ENCODE peak calls at places on chromosomes 6 and 20, in five cellular contexts. N is ovary; C is IMR-90; Y is CD8-positive, alpha-beta memory T cell; W is trophoblast cell. T is an unnamed sample. For H3K9me3, the result is how much of the 10 kb centered on the place peaks cover.

GRCh38 chr20:50844430-50845100 is 49.7 kb downstream of the BCAS4 start:
- DNase-seq in W (no peak), N (no peak), C (peak), Y (no peak), T (no peak)

GRCh38 chr6:30857537-30857936 is 26.8 kb upstream of the DDR1 start:
- DNase-seq in N (no peak), C (no peak), Y (no peak), W (peak), T (no peak)

GRCh38 chr20:31505903-31506302 is 8.3 kb upstream of the HM13 start:
- DNase-seq in N (no peak), C (no peak), Y (no peak), W (peak), T (no peak)

GRCh38 chr6:137283940-137284910 is 65.0 kb upstream of the IFNGR1 start:
- DNase-seq in C (peak), Y (no peak), W (no peak), N (no peak), T (no peak)

GRCh38 chr6:2447318-2447717 is 201.9 kb upstream of the GMDS start:
- DNase-seq in Y (no peak), W (no peak), N (no peak), C (no peak), T (no peak)

GRCh38 chr20:6892729-6893128 is 125.2 kb downstream of the BMP2 start:
- DNase-seq in C (no peak), W (no peak), Y (no peak), N (no peak), T (no peak)

GRCh38 chr6:36298037-36298436 is 28.2 kb downstream of the PNPLA1 start:
- DNase-seq in W (no peak), N (no peak), Y (no peak), C (no peak), T (no peak)

GRCh38 chr6:10479939-10480700 is 41.0 kb upstream of the GCNT2 start:
- DNase-seq in N (no peak), Y (no peak), C (no peak), W (no peak), T (no peak)

GRCh38 chr20:19121463-19121862 is 91.0 kb upstream of the SLC24A3 start:
- DNase-seq in C (no peak), W (peak), Y (no peak), N (no peak), T (no peak)

GRCh38 chr6:84801250-84801649 is 36.9 kb upstream of the TBX18 start:
- DNase-seq in C (no peak), W (no peak), N (no peak), Y (no peak), T (no peak)

GRCh38 chr20:8443464-8444072 is 311.5 kb downstream of the PLCB1 start:
- DNase-seq in N (no peak), C (no peak), Y (no peak), W (no peak), T (no peak)

DNA sequence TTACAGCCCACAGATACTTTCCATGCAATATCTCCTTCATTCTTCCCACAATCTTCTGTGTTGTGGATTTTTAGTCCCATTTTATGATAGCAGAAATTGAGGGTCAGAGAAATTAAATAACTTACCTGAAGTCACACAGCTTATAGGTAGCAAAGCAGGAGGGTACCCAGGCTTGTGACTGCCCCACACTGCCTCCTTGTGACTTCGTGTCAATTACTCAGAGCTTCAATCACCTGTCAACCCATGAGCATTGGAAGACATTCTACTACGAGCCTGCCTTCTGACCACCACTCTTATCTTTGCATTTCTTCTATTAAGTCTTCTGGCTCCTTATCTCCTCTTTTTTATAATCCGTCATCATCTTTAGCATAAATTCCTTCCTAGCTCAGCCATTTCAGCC is 71.6 kb upstream of the NRSN1 start:
- DNase-seq in C (no peak), W (no peak), Y (no peak), N (no peak), T (no peak)
- H3K9me3 ChIP-seq in C (under half), W (under half), Y (under half), N (under half), T (under half)

DNA sequence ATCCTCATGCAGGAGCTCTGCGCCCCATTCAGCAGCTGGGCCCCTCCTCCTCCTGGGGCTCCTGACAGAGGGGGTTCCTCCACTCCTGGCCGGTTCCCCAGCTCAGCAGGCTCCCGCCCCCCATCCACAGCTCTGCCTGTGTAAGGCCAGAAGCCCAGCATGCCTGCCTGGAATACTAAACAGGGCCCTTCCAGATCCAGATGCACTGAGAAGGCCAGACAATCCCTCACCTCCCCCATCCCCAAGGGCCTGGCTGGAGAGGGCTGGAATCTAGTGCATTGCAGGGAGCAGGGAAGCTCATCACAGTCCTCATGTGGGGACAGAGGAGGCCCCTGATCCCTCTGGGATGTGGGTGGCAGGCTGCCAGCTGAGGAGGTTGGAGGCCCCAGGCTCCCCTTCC is 93.2 kb downstream of the PTPRT start:
- DNase-seq in N (no peak), W (no peak), C (no peak), Y (no peak), T (no peak)
- H3K9me3 ChIP-seq in N (under half), W (under half), C (under half), Y (under half), T (under half)

GRCh38 chr20:25084616-25085187 is 2.8 kb upstream of the VSX1 start:
- DNase-seq in W (no peak), N (no peak), C (no peak), Y (no peak), T (peak)
- H3K9me3 ChIP-seq in W (under half), N (under half), C (under half), Y (under half), T (under half)

DNA sequence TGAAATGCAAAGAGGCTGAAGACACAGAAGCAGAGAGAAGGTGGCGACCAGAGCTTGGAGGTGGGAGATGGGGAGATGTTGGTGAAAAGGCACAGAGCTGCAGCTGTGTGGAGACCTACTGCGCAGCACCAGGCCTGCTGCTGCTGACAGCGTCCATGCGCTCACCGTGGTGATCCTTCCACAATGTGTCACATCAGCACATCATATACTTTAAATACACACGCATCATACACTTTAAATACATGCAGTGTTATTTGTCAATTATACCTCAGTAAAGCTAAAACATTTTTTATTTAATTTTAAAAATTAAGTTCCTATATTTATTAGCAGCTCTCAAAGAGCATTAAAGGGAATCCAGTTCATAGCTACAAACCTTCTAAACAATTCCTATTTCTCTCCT is 200.9 kb downstream of the TTLL2 start:
- DNase-seq in W (no peak), N (no peak), C (no peak), Y (no peak), T (no peak)
- H3K9me3 ChIP-seq in W (under half), N (under half), C (under half), Y (under half), T (under half)

DNA sequence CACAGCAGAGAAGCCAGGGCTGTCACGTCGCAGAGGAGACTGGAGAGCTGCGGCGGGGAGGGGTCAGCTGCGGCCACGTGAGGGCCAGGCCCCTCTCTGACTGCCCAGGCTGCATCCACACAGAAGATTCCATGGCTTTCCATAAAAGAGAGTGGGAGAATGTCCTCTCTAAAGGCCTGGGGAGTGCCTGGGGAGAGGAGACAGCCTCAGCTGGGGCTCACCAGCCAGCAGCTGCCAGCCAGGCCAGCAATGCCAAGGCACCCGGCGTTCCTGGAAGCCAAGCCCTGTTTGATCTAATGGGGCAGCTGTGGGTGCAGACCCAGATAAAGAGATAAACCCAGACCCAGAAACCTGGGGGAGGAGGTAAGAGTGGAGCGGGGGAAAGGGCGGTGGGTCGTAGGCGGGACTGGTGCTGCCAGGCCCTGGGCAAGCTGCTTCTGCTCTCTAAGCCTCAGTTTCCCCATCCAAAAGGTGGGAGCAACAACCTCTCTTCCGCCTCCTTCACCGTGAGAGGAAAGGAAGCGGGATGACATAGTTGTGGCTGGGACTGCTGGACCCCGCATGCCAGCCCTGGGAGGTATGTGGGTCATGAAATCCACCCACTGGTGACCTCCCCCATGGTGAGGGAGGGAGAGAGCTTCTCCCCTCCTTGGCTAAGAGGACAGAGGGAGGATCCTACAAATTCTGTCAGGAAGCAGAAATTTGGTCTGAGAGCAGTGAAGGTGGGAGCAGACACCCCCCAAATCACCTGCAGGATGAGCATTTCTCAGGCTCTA is 3.1 kb upstream of the OSBPL2 start:
- DNase-seq in W (no peak), C (no peak), Y (no peak), N (no peak), T (no peak)
- H3K9me3 ChIP-seq in W (under half), C (under half), Y (under half), N (under half), T (under half)

DNA sequence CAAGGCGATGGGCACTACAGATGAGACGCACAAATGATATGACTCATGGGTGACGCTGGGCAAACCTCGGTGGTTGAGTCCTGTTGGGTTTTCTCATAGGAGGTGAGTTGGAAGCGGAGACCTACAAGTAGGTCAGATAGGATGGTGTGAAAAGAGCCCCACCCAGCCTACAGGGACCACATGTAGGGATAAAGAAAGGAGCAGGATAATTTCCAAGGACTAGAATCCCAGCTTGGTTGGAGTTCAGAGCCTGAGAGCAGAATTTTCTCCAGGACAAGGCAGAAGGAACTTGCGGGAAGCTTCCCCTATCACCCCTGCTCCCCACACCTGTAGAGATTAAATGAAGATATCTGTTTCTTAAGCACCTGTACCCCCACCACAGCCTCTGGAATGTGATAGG is 489.7 kb upstream of the CDH4 start:
- DNase-seq in W (no peak), C (no peak), N (no peak), Y (no peak), T (no peak)
- H3K9me3 ChIP-seq in W (under half), C (under half), N (under half), Y (under half), T (under half)

GRCh38 chr6:3455121-3455489 is 1.7 kb downstream of the SLC22A23 start:
- DNase-seq in W (no peak), C (no peak), Y (peak), N (no peak), T (no peak)

GRCh38 chr6:3456395-3456767 is 469 bp downstream of the SLC22A23 start:
- DNase-seq in Y (no peak), N (no peak), C (no peak), W (peak), T (no peak)

GRCh38 chr6:3455490-3456394 is 1.1 kb downstream of the SLC22A23 start:
- DNase-seq in Y (peak), C (no peak), W (peak), N (no peak), T (no peak)

GRCh38 chr6:3453410-3453809 is 3.4 kb downstream of the SLC22A23 start:
- DNase-seq in Y (no peak), C (no peak), W (no peak), N (no peak), T (no peak)

GRCh38 chr6:3454206-3455016 is 2.4 kb downstream of the SLC22A23 start:
- DNase-seq in C (no peak), N (no peak), Y (no peak), W (no peak), T (no peak)
- H3K9me3 ChIP-seq in C (under half), N (under half), Y (under half), W (under half), T (under half)

GRCh38 chr20:42447270-42447669 is 742.4 kb downstream of the PTPRT start:
- DNase-seq in C (no peak), Y (no peak), N (no peak), W (peak), T (no peak)
- H3K9me3 ChIP-seq in C (under half), Y (under half), N (under half), W (under half), T (under half)

DNA sequence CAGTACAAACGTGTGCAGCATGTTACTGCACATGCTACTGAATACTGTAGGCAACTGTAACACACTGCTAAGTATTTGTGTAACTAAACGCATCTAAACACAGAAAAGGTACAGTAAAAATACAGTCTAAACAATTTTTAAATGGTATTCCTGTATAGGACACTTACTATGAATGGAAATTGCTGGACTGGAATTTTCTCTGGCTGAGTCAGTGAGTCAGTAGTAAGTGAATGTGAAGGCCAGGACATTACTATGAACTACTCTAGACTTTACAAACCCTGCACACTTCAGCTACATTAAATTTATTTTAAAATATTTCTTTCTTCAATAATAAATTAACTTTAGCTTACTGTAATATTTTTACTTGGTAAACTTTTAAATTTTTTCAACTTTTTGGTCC is 225.0 kb upstream of the TENT5A start:
- DNase-seq in N (no peak), W (peak), Y (no peak), C (peak), T (no peak)
- H3K9me3 ChIP-seq in N (under half), W (under half), Y (under half), C (under half), T (under half)

T was measured in lung.